ENCODE peak calls at places on chromosomes 3 and 15, in nine cellular contexts. F is fibroblast of villous mesenchyme, E is stomach, I is right cardiac atrium, M is GM23248, K is cardiac fibroblast, O is uterus, C is neural progenitor cell, Q is bronchial epithelial cell. Z is an unnamed sample.

GRCh38 chr3:41158947-41159346 is 40.4 kb upstream of the CTNNB1 start:
- DNase-seq in F (no peak), E (no peak), I (no peak), M (no peak), K (no peak), O (no peak), C (no peak), Q (peak), Z (no peak)

GRCh38 chr3:133992951-133993595 is 36.7 kb downstream of the SLCO2A1 start:
- DNase-seq in F (no peak), E (no peak), I (no peak), M (no peak), K (no peak), O (no peak), C (no peak), Q (no peak), Z (peak)

GRCh38 chr15:23566070-23567050 is 886 bp downstream of the MKRN3 start:
- DNase-seq in F (peak), E (no peak), I (no peak), M (no peak), K (no peak), O (no peak), C (no peak), Q (no peak), Z (no peak)

GRCh38 chr3:156776046-156776445 is 50.1 kb upstream of the LEKR1 start:
- DNase-seq in F (no peak), E (no peak), I (no peak), M (no peak), K (no peak), O (no peak), C (no peak), Q (no peak), Z (no peak)

GRCh38 chr15:47542312-47543094 is 174.8 kb upstream of the SEMA6D start:
- DNase-seq in F (no peak), E (no peak), I (no peak), M (no peak), K (no peak), O (no peak), C (no peak), Q (no peak), Z (no peak)

GRCh38 chr3:123336001-123336400 is 112.9 kb downstream of the ADCY5 start:
- DNase-seq in F (no peak), E (no peak), I (peak), M (no peak), K (no peak), O (no peak), C (no peak), Q (no peak), Z (no peak)

GRCh38 chr3:117366574-117366973 is 657.0 kb downstream of the TUSC7 start:
- DNase-seq in F (no peak), E (no peak), I (no peak), M (no peak), K (no peak), O (no peak), C (no peak), Q (no peak), Z (no peak)

GRCh38 chr3:53712817-53713388 is 133.3 kb downstream of the CHDH start:
- DNase-seq in F (no peak), E (no peak), I (no peak), M (no peak), K (no peak), O (no peak), C (no peak), Q (no peak), Z (no peak)

GRCh38 chr3:46705751-46706572 is 4.8 kb downstream of the TMIE start:
- DNase-seq in F (peak), E (no peak), I (peak), M (peak), K (no peak), O (peak), C (no peak), Q (peak), Z (peak)

GRCh38 chr3:37712918-37713819 is 148.5 kb upstream of the CTDSPL start:
- DNase-seq in F (peak), E (no peak), I (no peak), M (peak), K (peak), O (peak), C (peak), Q (peak), Z (no peak)

GRCh38 chr3:99534951-99535704 is 103.3 kb upstream of the COL8A1 start:
- DNase-seq in F (peak), E (no peak), I (no peak), M (peak), K (peak), O (no peak), C (no peak), Q (peak), Z (no peak)

GRCh38 chr3:179146911-179147570 is 1.1 kb upstream of the PIK3CA start:
- DNase-seq in F (peak), E (no peak), I (no peak), M (peak), K (peak), O (no peak), C (peak), Q (peak), Z (no peak)

GRCh38 chr3:152317956-152318355 is 49.2 kb downstream of the MBNL1 start:
- DNase-seq in F (peak), E (no peak), I (no peak), M (peak), K (peak), O (no peak), C (no peak), Q (peak), Z (no peak)

GRCh38 chr3:55247666-55248065 is 239.4 kb downstream of the WNT5A start:
- DNase-seq in F (no peak), E (no peak), I (no peak), M (no peak), K (no peak), O (no peak), C (no peak), Q (peak), Z (no peak)

GRCh38 chr15:76991741-76992645 is 2.9 kb upstream of the PSTPIP1 start:
- DNase-seq in F (no peak), E (no peak), I (no peak), M (no peak), K (no peak), O (no peak), C (no peak), Q (no peak), Z (peak)

GRCh38 chr15:98000249-98001203 is 40.0 kb downstream of the ARRDC4 start:
- DNase-seq in F (peak), E (no peak), I (no peak), M (peak), K (no peak), O (no peak), C (no peak), Q (peak), Z (no peak)

GRCh38 chr3:44223274-44223673 is 18.4 kb upstream of the TOPAZ1 start:
- DNase-seq in F (no peak), E (no peak), I (no peak), M (peak), K (no peak), O (no peak), C (no peak), Q (no peak), Z (no peak)

GRCh38 chr15:61527836-61528589 is 298.9 kb upstream of the RORA start:
- DNase-seq in F (no peak), E (no peak), I (no peak), M (no peak), K (no peak), O (no peak), C (peak), Q (no peak), Z (no peak)

GRCh38 chr3:48685293-48685602 is 467 bp downstream of the NCKIPSD start:
- DNase-seq in F (no peak), E (no peak), I (no peak), M (no peak), K (no peak), O (no peak), C (no peak), Q (no peak), Z (peak)

GRCh38 chr3:48682786-48683185 is 2.9 kb downstream of the NCKIPSD start:
- DNase-seq in F (no peak), E (no peak), I (no peak), M (no peak), K (no peak), O (no peak), C (no peak), Q (no peak), Z (no peak)

GRCh38 chr3:48684480-48685143 is 1.1 kb downstream of the NCKIPSD start:
- DNase-seq in F (peak), E (no peak), I (peak), M (peak), K (peak), O (no peak), C (no peak), Q (no peak), Z (peak)

GRCh38 chr3:48685603-48686511 is at the start of gene NCKIPSD:
- DNase-seq in F (peak), E (peak), I (peak), M (peak), K (peak), O (peak), C (peak), Q (peak), Z (peak)

DNA sequence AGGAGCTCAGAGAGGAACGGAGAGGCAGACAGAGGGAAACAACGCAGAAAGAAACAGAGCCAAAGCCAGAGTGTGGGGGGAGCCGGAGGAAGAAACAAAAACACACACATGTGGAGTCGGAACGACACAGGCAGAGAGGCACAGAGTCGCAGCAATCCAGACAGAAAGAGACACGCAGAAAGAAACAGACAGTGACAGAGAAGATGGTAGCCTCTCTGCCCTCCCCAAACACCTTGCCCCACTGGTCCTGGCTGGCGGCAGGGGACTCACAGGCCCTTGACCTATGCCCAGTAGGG is 1.7 kb downstream of the NCKIPSD start:
- DNase-seq in F (peak), E (no peak), I (no peak), M (peak), K (peak), O (no peak), C (no peak), Q (no peak), Z (no peak)
- H3K4me3 ChIP-seq in F (peak), E (peak), I (peak), M (peak), K (peak), O (peak), C (peak), Q (no peak), Z (peak)

GRCh38 chr3:359672-360071 is 163.1 kb downstream of the CHL1 start:
- DNase-seq in F (no peak), E (no peak), I (no peak), M (no peak), K (no peak), O (no peak), C (no peak), Q (no peak), Z (no peak)
- H3K4me3 ChIP-seq in F (no peak), E (no peak), I (no peak), M (no peak), K (no peak), O (no peak), C (no peak), Q (no peak), Z (no peak)

GRCh38 chr15:67195305-67195704 is 59.2 kb downstream of the AAGAB start:
- DNase-seq in F (no peak), E (no peak), I (no peak), M (no peak), K (no peak), O (no peak), C (no peak), Q (no peak), Z (no peak)
- H3K4me3 ChIP-seq in F (no peak), E (no peak), I (no peak), M (no peak), K (no peak), O (no peak), C (no peak), Q (no peak), Z (no peak)

DNA sequence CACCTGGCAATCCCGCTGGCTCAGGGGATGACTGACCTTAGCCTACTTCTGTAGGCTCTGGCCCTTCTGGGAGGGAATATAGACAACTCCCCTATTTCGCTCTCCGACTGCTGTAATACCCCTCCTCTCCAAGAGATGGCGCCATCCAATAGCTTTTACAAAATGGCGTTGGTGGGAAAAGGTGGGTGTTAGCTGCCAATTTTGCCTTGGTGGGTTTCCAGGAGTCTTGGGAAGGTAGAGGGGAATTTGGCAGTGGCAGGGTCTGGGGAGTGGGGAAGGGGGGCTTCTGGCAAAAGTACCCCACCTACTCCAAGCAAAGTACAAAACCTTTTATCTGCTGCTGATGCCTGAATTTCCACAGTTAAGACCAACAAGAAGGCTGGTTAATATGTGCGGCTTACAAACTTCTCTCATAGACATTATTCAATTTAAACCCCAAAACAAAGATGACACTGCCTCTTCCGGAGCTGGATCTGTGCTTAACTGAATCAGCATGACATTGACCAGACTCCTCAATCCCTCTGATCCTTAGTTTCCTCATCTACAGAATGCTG is 62.1 kb downstream of the RASGRF1 start:
- DNase-seq in F (peak), E (no peak), I (no peak), M (peak), K (peak), O (no peak), C (peak), Q (peak), Z (peak)
- H3K4me3 ChIP-seq in F (no peak), E (no peak), I (no peak), M (no peak), K (no peak), O (no peak), C (no peak), Q (no peak), Z (no peak)

GRCh38 chr3:10515884-10516495 is 10.6 kb upstream of the ATP2B2 start:
- DNase-seq in F (no peak), E (no peak), I (no peak), M (no peak), K (no peak), O (no peak), C (peak), Q (no peak), Z (peak)

GRCh38 chr3:10518506-10519150 is 13.2 kb upstream of the ATP2B2 start:
- DNase-seq in F (peak), E (peak), I (peak), M (no peak), K (peak), O (peak), C (no peak), Q (peak), Z (peak)

GRCh38 chr3:10515396-10515795 is 10.0 kb upstream of the ATP2B2 start:
- DNase-seq in F (no peak), E (no peak), I (no peak), M (no peak), K (no peak), O (no peak), C (no peak), Q (no peak), Z (peak)

GRCh38 chr3:10517616-10518015 is 12.2 kb upstream of the ATP2B2 start:
- DNase-seq in F (no peak), E (no peak), I (no peak), M (no peak), K (no peak), O (no peak), C (no peak), Q (no peak), Z (peak)

DNA sequence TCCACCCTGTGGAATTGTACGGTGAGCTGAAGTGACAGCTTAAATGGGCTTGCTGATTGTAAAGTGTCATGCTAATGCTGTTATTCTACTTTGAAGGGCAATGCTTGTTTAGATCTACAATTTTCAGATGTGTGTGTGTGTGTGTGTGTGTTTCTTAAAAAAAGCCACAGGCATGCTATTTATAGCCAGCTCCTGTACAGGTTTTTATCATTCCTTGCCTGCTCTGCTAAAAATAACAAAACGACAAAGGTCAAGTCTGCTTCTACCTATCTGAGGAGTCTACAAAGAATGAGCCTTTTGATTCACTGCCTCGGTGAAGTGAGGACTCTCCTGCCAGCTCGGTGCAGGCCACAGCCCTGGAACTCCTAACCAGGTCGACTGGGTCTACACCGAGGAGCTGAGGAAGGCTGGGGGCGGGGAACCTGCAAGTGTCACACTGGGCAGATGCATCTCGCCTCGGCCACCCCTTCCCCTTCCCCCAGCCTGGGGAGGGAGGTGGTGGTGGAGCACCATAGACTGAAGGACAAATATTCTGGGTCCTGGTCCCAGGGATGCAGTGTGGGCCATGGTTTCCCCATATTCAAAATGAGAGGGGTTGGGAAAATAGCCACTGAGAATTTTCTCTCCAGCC is 11.6 kb upstream of the ATP2B2 start:
- DNase-seq in F (no peak), E (no peak), I (no peak), M (no peak), K (peak), O (no peak), C (no peak), Q (no peak), Z (peak)
- H3K4me3 ChIP-seq in F (no peak), E (no peak), I (no peak), M (no peak), K (no peak), O (no peak), C (no peak), Q (no peak), Z (no peak)

GRCh38 chr3:121809249-121809648 is 25.6 kb downstream of the IQCB1 start:
- DNase-seq in F (no peak), E (no peak), I (no peak), M (no peak), K (no peak), O (no peak), C (no peak), Q (no peak), Z (no peak)
- H3K4me3 ChIP-seq in F (no peak), E (no peak), I (no peak), M (no peak), K (no peak), O (no peak), C (no peak), Q (no peak), Z (no peak)

Z was measured in aorta.